ENCODE peak calls at places on chromosomes 16 and 17, in eight cellular contexts. M is AG08396; U is upper lobe of right lung; Q is Calu3; N is GM12865; K is AG10803; D is neural progenitor cell; J is stimulated activated CD4-positive, alpha-beta T cell treated with anti-CD3 and anti-CD28 coated beads, TNF-alpha, amount 100 ng/mL, for 48 hours. A is an unnamed sample.

GRCh38 chr16:86732621-86733297 is 154.4 kb downstream of the FOXL1 start:
- DNase-seq in M (no peak), U (no peak), Q (no peak), N (no peak), K (peak; percentile 18), D (peak; percentile 81), J (no peak), A (peak; percentile 18)

GRCh38 chr16:72635694-72636093 is 412.2 kb downstream of the ZFHX3 start:
- DNase-seq in M (no peak), U (no peak), Q (no peak), N (no peak), K (no peak), D (no peak), J (no peak), A (no peak)

GRCh38 chr17:55435408-55435807 is 13.8 kb upstream of the MMD start:
- DNase-seq in M (no peak), U (no peak), Q (no peak), N (no peak), K (no peak), D (no peak), J (no peak), A (no peak)

GRCh38 chr17:146983-147761 is 9.8 kb downstream of the SCGB1C2 start:
- DNase-seq in M (no peak), U (peak; percentile 65), Q (no peak), N (no peak), K (no peak), D (no peak), J (no peak), A (no peak)

GRCh38 chr17:37160940-37161339 is 212.2 kb downstream of the AATF start:
- DNase-seq in M (peak; percentile 45), U (no peak), Q (peak; percentile 63), N (no peak), K (peak; percentile 51), D (no peak), J (no peak), A (no peak)

GRCh38 chr16:50884066-50884860 is 142.4 kb downstream of the CYLD start:
- DNase-seq in M (peak; percentile 44), U (no peak), Q (peak; percentile 65), N (peak; percentile 16), K (no peak), D (peak; percentile 61), J (peak; percentile 20), A (peak; percentile 33)

GRCh38 chr16:12323007-12323699 is 346.6 kb downstream of the SNX29 start:
- DNase-seq in M (no peak), U (no peak), Q (no peak), N (peak; percentile 83), K (peak; percentile 10), D (peak; percentile 32), J (peak; percentile 10), A (no peak)

GRCh38 chr17:35493040-35493439 is 44.4 kb downstream of the SLFN12L start:
- DNase-seq in M (no peak), U (no peak), Q (no peak), N (no peak), K (no peak), D (no peak), J (no peak), A (no peak)

GRCh38 chr16:59170065-59170712 is 436.1 kb upstream of the GOT2 start:
- DNase-seq in M (no peak), U (no peak), Q (no peak), N (no peak), K (no peak), D (no peak), J (no peak), A (no peak)

GRCh38 chr17:59621771-59622170 is 2.1 kb downstream of the CLTC start:
- DNase-seq in M (no peak), U (no peak), Q (no peak), N (no peak), K (peak; percentile 54), D (no peak), J (no peak), A (no peak)

GRCh38 chr17:72516772-72517399 is 396.1 kb downstream of the SOX9 start:
- DNase-seq in M (no peak), U (no peak), Q (no peak), N (peak; percentile 70), K (peak; percentile 40), D (peak; percentile 48), J (no peak), A (no peak)

GRCh38 chr16:77951788-77952187 is 70.6 kb upstream of the CLEC3A start:
- DNase-seq in M (no peak), U (no peak), Q (peak; percentile 5), N (peak; percentile 69), K (no peak), D (peak; percentile 50), J (no peak), A (no peak)

GRCh38 chr17:45108595-45109521 is 23.5 kb downstream of the PLCD3 start:
- DNase-seq in M (no peak), U (no peak), Q (no peak), N (no peak), K (no peak), D (no peak), J (no peak), A (no peak)

GRCh38 chr16:1526608-1527555 is 6.6 kb upstream of the TMEM204 start:
- DNase-seq in M (no peak), U (no peak), Q (no peak), N (no peak), K (no peak), D (no peak), J (no peak), A (no peak)

A was measured in neural crest cell.